ENCODE peak calls at places on chromosomes 12 and 14, in four cellular contexts. One of them, this sample, is unnamed.

GRCh38 chr14:105070760-105071137 is 5.5 kb upstream of the GPR132 start:
- DNase-seq in CD4-positive, alpha-beta memory T cell: no peak
- DNase-seq in T follicular helper cell: no peak
- DNase-seq in CD8-positive, alpha-beta memory T cell: no peak
- DNase-seq in this sample: no peak

GRCh38 chr12:3282271-3282670 is 205.1 kb downstream of the TSPAN9 start:
- DNase-seq in CD4-positive, alpha-beta memory T cell: no peak
- DNase-seq in T follicular helper cell: no peak
- DNase-seq in CD8-positive, alpha-beta memory T cell: no peak
- DNase-seq in this sample: no peak

GRCh38 chr14:55430024-55430690 is 10.3 kb downstream of the TBPL2 start:
- DNase-seq in CD4-positive, alpha-beta memory T cell: peak; percentile 73
- DNase-seq in T follicular helper cell: peak; percentile 36
- DNase-seq in CD8-positive, alpha-beta memory T cell: peak; percentile 51
- DNase-seq in this sample: no peak

GRCh38 chr12:65675141-65675621 is 149.1 kb upstream of the HMGA2 start:
- DNase-seq in CD4-positive, alpha-beta memory T cell: no peak
- DNase-seq in T follicular helper cell: no peak
- DNase-seq in CD8-positive, alpha-beta memory T cell: no peak
- DNase-seq in this sample: no peak

GRCh38 chr14:95432152-95433093 is 84.0 kb downstream of the SYNE3 start:
- DNase-seq in CD4-positive, alpha-beta memory T cell: no peak
- DNase-seq in T follicular helper cell: no peak
- DNase-seq in CD8-positive, alpha-beta memory T cell: no peak
- DNase-seq in this sample: no peak

GRCh38 chr14:22837059-22837749 is 819 bp downstream of the MMP14 start:
- DNase-seq in CD4-positive, alpha-beta memory T cell: no peak
- DNase-seq in T follicular helper cell: no peak
- DNase-seq in CD8-positive, alpha-beta memory T cell: no peak
- DNase-seq in this sample: no peak

GRCh38 chr14:64235652-64236640 is 58.2 kb downstream of the ESR2 start:
- DNase-seq in CD4-positive, alpha-beta memory T cell: no peak
- DNase-seq in T follicular helper cell: no peak
- DNase-seq in CD8-positive, alpha-beta memory T cell: no peak
- DNase-seq in this sample: no peak

GRCh38 chr14:28502517-28502916 is 264.1 kb upstream of the FOXG1 start:
- DNase-seq in CD4-positive, alpha-beta memory T cell: no peak
- DNase-seq in T follicular helper cell: no peak
- DNase-seq in CD8-positive, alpha-beta memory T cell: no peak
- DNase-seq in this sample: no peak

GRCh38 chr14:64440494-64440893 is 24.8 kb upstream of the AKAP5 start:
- DNase-seq in CD4-positive, alpha-beta memory T cell: no peak
- DNase-seq in T follicular helper cell: no peak
- DNase-seq in CD8-positive, alpha-beta memory T cell: no peak
- DNase-seq in this sample: no peak

GRCh38 chr12:115468087-115468510 is 784.1 kb upstream of the TBX3 start:
- DNase-seq in CD4-positive, alpha-beta memory T cell: no peak
- DNase-seq in T follicular helper cell: no peak
- DNase-seq in CD8-positive, alpha-beta memory T cell: no peak
- DNase-seq in this sample: no peak

GRCh38 chr14:67541448-67542387 is 8.6 kb downstream of the PLEKHH1 start:
- DNase-seq in CD4-positive, alpha-beta memory T cell: no peak
- DNase-seq in T follicular helper cell: no peak
- DNase-seq in CD8-positive, alpha-beta memory T cell: no peak
- DNase-seq in this sample: no peak

GRCh38 chr12:127459687-127460086 is 807.3 kb upstream of the TMEM132C start:
- DNase-seq in CD4-positive, alpha-beta memory T cell: no peak
- DNase-seq in T follicular helper cell: no peak
- DNase-seq in CD8-positive, alpha-beta memory T cell: no peak
- DNase-seq in this sample: no peak

GRCh38 chr14:65019944-65020566 is 33.4 kb downstream of the FNTB start:
- DNase-seq in CD4-positive, alpha-beta memory T cell: no peak
- DNase-seq in T follicular helper cell: no peak
- DNase-seq in CD8-positive, alpha-beta memory T cell: no peak
- DNase-seq in this sample: no peak

GRCh38 chr14:105330491-105330895 is 15.9 kb downstream of the PACS2 start:
- DNase-seq in CD4-positive, alpha-beta memory T cell: no peak
- DNase-seq in T follicular helper cell: no peak
- DNase-seq in CD8-positive, alpha-beta memory T cell: no peak
- DNase-seq in this sample: no peak

GRCh38 chr12:34287437-34287836 is 265.1 kb downstream of the ALG10 start:
- DNase-seq in CD4-positive, alpha-beta memory T cell: no peak
- DNase-seq in T follicular helper cell: no peak
- DNase-seq in CD8-positive, alpha-beta memory T cell: no peak
- DNase-seq in this sample: no peak

GRCh38 chr14:98773814-98774213 is 498.2 kb downstream of the BCL11B start:
- DNase-seq in CD4-positive, alpha-beta memory T cell: no peak
- DNase-seq in T follicular helper cell: no peak
- DNase-seq in CD8-positive, alpha-beta memory T cell: no peak
- DNase-seq in this sample: no peak

GRCh38 chr14:96067985-96068930 is 29.1 kb downstream of the C14orf132 start:
- DNase-seq in CD4-positive, alpha-beta memory T cell: no peak
- DNase-seq in T follicular helper cell: no peak
- DNase-seq in CD8-positive, alpha-beta memory T cell: no peak
- DNase-seq in this sample: no peak

GRCh38 chr12:11763760-11764520 is 114.5 kb downstream of the ETV6 start:
- DNase-seq in CD4-positive, alpha-beta memory T cell: no peak
- DNase-seq in T follicular helper cell: no peak
- DNase-seq in CD8-positive, alpha-beta memory T cell: no peak
- DNase-seq in this sample: no peak

GRCh38 chr14:94037954-94038353 is 11.8 kb downstream of the OTUB2 start:
- DNase-seq in CD4-positive, alpha-beta memory T cell: no peak
- DNase-seq in T follicular helper cell: no peak
- DNase-seq in CD8-positive, alpha-beta memory T cell: no peak
- DNase-seq in this sample: no peak

GRCh38 chr12:45213107-45213506 is 2.8 kb upstream of the ANO6 start:
- DNase-seq in CD4-positive, alpha-beta memory T cell: no peak
- DNase-seq in T follicular helper cell: no peak
- DNase-seq in CD8-positive, alpha-beta memory T cell: no peak
- DNase-seq in this sample: no peak

GRCh38 chr12:212799-213526 is 994 bp downstream of the SLC6A12 start:
- DNase-seq in CD4-positive, alpha-beta memory T cell: no peak
- DNase-seq in T follicular helper cell: no peak
- DNase-seq in CD8-positive, alpha-beta memory T cell: no peak
- DNase-seq in this sample: no peak

This sample was measured in effector CD8-positive, alpha-beta T cell.